ENCODE peak calls at places on chromosomes 5 and 9, in four cellular contexts. V, Y, F and D are unnamed samples.

GRCh38 chr5:103587185-103587748 is 24.7 kb upstream of the NUDT12 start:
- DNase-seq in V (peak), Y (no peak), F (no peak), D (no peak)

GRCh38 chr5:76604838-76605237 is 18.4 kb downstream of the F2RL2 start:
- DNase-seq in V (no peak), Y (no peak), F (no peak), D (no peak)

GRCh38 chr9:3337515-3337914 is 188.3 kb downstream of the RFX3 start:
- DNase-seq in V (peak), Y (peak), F (no peak), D (no peak)

GRCh38 chr9:95284667-95285066 is 32.8 kb downstream of the FANCC start:
- DNase-seq in V (no peak), Y (no peak), F (no peak), D (no peak)

GRCh38 chr5:176741566-176742211 is 68.7 kb upstream of the UNC5A start:
- DNase-seq in V (peak), Y (no peak), F (peak), D (no peak)

GRCh38 chr9:1910269-1910811 is 104.8 kb upstream of the SMARCA2 start:
- DNase-seq in V (no peak), Y (no peak), F (no peak), D (no peak)

GRCh38 chr9:115522928-115523327 is 405.0 kb upstream of the TNC start:
- DNase-seq in V (no peak), Y (no peak), F (no peak), D (no peak)

GRCh38 chr5:1420211-1421195 is 24.7 kb downstream of the SLC6A3 start:
- DNase-seq in V (no peak), Y (no peak), F (no peak), D (peak)

GRCh38 chr9:34580358-34580757 is 9.2 kb downstream of the CNTFR start:
- DNase-seq in V (no peak), Y (no peak), F (no peak), D (no peak)

GRCh38 chr5:31408814-31409213 is 123.1 kb downstream of the DROSHA start:
- DNase-seq in V (no peak), Y (peak), F (no peak), D (no peak)

GRCh38 chr9:97373311-97373710 is 38.6 kb upstream of the TDRD7 start:
- DNase-seq in V (no peak), Y (no peak), F (no peak), D (no peak)

GRCh38 chr5:13625616-13626198 is 318.8 kb downstream of the DNAH5 start:
- DNase-seq in V (no peak), Y (no peak), F (no peak), D (no peak)

GRCh38 chr5:140554454-140554853 is 2.8 kb downstream of the SRA1 start:
- DNase-seq in V (no peak), Y (no peak), F (no peak), D (no peak)

GRCh38 chr5:90000351-90000750 is 409.2 kb downstream of the CETN3 start:
- DNase-seq in V (no peak), Y (no peak), F (no peak), D (peak)

GRCh38 chr9:91273853-91274552 is 87.7 kb downstream of the AUH start:
- DNase-seq in V (no peak), Y (no peak), F (no peak), D (no peak)

GRCh38 chr9:122642226-122642625 is 15.2 kb downstream of the OR1B1 start:
- DNase-seq in V (no peak), Y (no peak), F (no peak), D (peak)

GRCh38 chr5:180339583-180340183 is 13.5 kb downstream of the GFPT2 start:
- DNase-seq in V (no peak), Y (no peak), F (no peak), D (no peak)

GRCh38 chr5:109076741-109077140 is 329.0 kb downstream of the FER start:
- DNase-seq in V (peak), Y (no peak), F (no peak), D (no peak)

GRCh38 chr5:146706321-146706972 is 172.1 kb downstream of the PPP2R2B start:
- DNase-seq in V (no peak), Y (no peak), F (peak), D (peak)

GRCh38 chr5:39151731-39152130 is 67.6 kb downstream of the FYB1 start:
- DNase-seq in V (no peak), Y (no peak), F (no peak), D (no peak)

GRCh38 chr9:82208741-82209450 is 220.3 kb downstream of the SPATA31D1 start:
- DNase-seq in V (no peak), Y (no peak), F (no peak), D (no peak)

GRCh38 chr9:121781701-121782464 is 130.4 kb downstream of the DAB2IP start:
- DNase-seq in V (no peak), Y (no peak), F (no peak), D (no peak)

GRCh38 chr5:38369692-38370091 is 111.3 kb downstream of the EGFLAM start:
- DNase-seq in V (no peak), Y (no peak), F (no peak), D (no peak)

GRCh38 chr5:101806410-101806809 is 489.7 kb downstream of the SLCO4C1 start:
- DNase-seq in V (no peak), Y (no peak), F (no peak), D (no peak)

GRCh38 chr5:133809801-133810200 is 158.6 kb downstream of the C5orf15 start:
- DNase-seq in V (no peak), Y (no peak), F (no peak), D (no peak)

GRCh38 chr9:123614503-123615258 is 258.7 kb downstream of the CRB2 start:
- DNase-seq in V (no peak), Y (no peak), F (peak), D (no peak)

GRCh38 chr5:65209341-65209740 is 272.4 kb downstream of the ADAMTS6 start:
- DNase-seq in V (no peak), Y (no peak), F (no peak), D (no peak)

GRCh38 chr5:65262590-65263189 is 219.0 kb downstream of the ADAMTS6 start:
- DNase-seq in V (no peak), Y (peak), F (no peak), D (no peak)

GRCh38 chr9:121645003-121645402 is 6.4 kb upstream of the DAB2IP start:
- DNase-seq in V (peak), Y (no peak), F (no peak), D (no peak)

GRCh38 chr5:41869150-41869738 is 981 bp downstream of the OXCT1 start:
- DNase-seq in V (peak), Y (peak), F (no peak), D (peak)
- TF ChIP-seq TEAD4 in V (no peak), Y (no peak), F (no peak), D (no peak)

GRCh38 chr9:109013678-109014145 is 413 bp upstream of the CTNNAL1 start:
- DNase-seq in V (no peak), Y (no peak), F (no peak), D (no peak)

GRCh38 chr9:109012876-109013677 is at the start of gene CTNNAL1:
- DNase-seq in V (peak), Y (peak), F (peak), D (peak)

GRCh38 chr9:109010676-109011655 is 2.3 kb downstream of the CTNNAL1 start:
- DNase-seq in V (no peak), Y (peak), F (no peak), D (no peak)

GRCh38 chr9:109014267-109015025 is 1.1 kb upstream of the CTNNAL1 start:
- DNase-seq in V (no peak), Y (peak), F (no peak), D (peak)

DNA sequence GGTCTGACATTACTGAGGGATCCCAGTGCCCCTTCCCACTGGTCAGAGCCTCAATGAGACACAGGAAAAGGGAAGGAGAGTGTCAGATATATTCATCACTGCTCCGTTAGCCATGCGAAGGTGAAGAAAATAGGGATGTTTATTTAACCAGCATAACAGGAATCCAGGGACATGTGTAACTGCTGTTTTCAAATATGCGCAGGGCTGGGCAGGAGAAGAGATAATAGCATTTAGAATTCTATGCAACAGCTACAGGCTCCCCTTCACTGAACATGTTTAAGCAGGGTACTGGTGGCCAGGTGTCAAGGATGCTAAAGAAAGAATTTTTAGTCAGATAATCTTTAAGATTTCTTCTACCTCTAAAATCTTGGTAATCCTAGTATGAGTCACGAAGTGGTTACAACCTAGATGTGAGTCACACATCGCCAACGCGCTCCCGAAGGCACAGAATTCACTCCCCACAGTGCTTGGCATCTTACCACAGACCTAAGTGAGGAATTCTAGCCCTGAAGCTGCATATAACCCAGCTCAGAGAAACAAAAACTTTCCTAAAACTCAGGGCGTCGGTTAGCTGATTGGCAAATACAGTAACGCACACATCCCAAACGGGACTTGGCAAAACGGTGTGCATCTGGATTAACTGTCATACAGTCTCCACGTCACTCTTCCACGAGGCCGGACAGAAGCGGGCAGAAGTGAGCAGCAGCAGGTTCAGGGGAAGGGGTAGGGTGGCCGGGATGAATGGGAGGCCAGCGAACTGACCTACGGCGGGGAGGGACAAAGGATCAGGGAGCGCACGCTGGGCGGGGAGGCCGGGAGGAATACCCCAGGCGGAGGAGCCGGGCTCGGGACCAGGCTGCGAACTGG is 1.1 kb downstream of the CTNNAL1 start:
- DNase-seq in V (peak), Y (peak), F (no peak), D (peak)
- TF ChIP-seq TEAD4 in V (peak), Y (peak), F (no peak), D (no peak)

DNA sequence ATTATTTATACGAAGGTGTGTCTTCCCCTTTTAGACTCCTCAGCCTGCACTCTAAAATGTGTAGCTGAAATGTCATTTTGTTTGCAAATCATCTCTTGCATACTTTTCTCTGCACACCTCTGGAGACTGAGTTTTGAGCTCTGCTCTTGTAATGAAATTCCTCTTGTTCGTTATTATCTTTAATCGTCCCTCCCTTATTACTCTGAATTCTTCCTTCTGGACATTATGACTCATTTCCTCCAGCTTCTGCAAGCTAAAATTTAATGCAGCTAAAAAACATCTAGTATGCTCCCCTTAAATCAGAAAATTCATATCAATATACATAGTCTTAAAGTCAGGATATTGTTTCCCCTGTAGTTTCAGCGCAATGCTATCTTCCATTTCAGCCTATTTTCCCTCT is 13.5 kb downstream of the ISL1 start:
- DNase-seq in V (no peak), Y (no peak), F (no peak), D (no peak)
- TF ChIP-seq TEAD4 in V (peak), Y (no peak), F (no peak), D (no peak)

GRCh38 chr9:93209097-93209496 is 25.2 kb downstream of the WNK2 start:
- DNase-seq in V (no peak), Y (no peak), F (no peak), D (no peak)

GRCh38 chr9:93207860-93208734 is 24.2 kb downstream of the WNK2 start:
- DNase-seq in V (no peak), Y (no peak), F (no peak), D (no peak)

GRCh38 chr9:93205896-93206575 is 22.1 kb downstream of the WNK2 start:
- DNase-seq in V (no peak), Y (no peak), F (no peak), D (no peak)

GRCh38 chr9:93206576-93207155 is 22.7 kb downstream of the WNK2 start:
- DNase-seq in V (no peak), Y (no peak), F (no peak), D (no peak)

DNA sequence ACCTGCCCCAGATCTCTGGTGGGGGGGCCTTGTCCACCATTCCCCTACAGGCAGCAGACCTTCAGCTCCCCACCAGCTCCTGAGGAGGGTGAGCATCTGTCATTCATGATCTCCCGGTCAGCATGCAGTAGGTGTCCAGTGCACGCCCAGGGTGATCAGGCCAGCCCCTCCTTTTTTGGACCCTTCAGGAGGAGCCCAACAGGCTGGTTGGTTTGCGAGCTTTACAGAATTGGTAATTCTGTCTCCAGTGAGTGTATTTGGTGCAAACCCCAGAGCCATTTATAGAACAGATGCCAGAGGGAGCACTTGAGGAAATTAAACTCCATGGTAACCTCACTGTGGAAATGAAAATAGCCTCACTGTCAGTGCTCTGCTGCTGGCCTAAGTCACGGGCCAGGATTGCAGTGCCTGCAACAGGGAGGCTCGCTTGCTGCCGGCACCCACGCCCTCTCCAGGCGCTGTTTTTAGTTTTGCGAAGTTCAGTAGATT is 23.4 kb downstream of the WNK2 start:
- DNase-seq in V (peak), Y (no peak), F (no peak), D (no peak)
- TF ChIP-seq TEAD4 in V (no peak), Y (no peak), F (no peak), D (no peak)

DNA sequence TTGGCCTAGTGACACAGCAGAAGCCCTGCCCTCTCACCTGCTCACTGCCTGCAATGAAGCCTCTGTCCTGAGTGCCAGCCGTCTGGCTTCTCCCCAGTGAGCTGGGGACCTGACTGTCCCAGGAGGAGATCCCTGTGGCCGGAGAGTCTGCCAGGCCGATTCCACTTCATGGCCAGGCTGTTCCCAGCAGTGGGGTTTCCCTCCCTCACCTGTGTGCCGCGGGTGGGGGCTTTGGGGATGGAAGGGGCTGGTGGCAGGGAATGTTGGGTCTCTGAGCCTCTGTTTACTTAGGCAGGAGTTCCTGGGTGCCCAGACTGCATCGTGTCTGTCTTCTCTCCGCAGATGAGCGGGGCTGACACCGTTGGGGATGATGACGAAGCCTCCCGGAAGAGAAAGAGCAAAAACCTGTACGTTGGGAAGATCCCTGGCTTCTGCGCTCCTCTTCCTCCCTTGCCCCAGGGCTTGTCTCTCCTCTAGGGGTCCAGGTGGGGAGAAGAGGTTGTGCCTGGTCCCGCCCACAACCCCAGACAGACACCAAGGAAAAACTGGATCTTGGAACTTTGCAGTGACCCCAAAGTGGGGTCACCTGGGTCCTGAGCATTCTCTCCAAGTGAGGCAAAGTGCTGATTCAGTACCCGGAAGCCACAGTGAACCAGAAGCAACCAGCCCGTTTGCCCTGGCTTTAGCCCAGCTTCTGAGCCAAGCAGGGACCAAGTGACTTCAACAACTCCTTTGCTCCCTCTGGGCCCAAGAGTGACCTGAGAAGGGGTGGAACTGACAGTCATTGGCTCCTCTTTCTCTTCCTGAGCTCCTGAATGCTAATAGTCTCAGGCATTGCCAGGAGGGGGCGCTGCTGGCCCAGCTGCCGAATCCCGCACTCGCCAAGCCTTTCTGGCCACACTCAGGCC is 127.7 kb downstream of the RGS3 start:
- DNase-seq in V (peak), Y (peak), F (peak), D (peak)
- TF ChIP-seq TEAD4 in V (no peak), Y (no peak), F (peak), D (no peak)

DNA sequence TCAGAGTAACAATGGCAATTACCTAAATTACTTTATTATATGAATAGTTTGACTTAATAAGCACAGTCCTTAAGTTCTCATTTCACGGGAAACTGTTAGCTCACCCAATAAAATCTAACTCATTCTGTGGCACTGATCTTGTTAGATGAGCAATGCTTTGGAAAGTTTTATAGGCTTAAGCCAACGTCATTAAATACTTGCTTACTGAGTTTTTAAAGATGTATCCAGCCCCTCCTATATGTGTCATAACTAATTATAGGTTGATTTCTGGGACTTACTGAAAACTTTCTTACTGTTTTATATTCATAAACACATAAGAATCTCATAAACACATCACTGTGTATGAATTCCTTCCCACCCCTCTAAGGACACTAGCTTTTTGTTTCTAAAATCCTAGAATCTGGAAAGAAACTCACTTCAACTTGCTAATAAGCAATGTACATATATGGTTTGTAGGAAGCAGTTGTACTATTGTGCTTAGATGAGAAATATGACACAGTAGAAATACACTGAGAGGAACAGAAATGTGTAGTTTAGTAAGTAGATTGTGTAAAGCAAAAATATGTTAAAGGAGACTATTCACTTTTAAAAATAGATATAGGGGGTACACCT is 14.1 kb upstream of the MARCOL start:
- DNase-seq in V (no peak), Y (no peak), F (no peak), D (no peak)
- TF ChIP-seq TEAD4 in V (no peak), Y (no peak), F (no peak), D (no peak)

GRCh38 chr9:135568026-135568425 is 6.5 kb downstream of the PAEP start:
- DNase-seq in V (no peak), Y (no peak), F (no peak), D (no peak)

GRCh38 chr9:135565141-135565628 is 3.6 kb downstream of the PAEP start:
- DNase-seq in V (no peak), Y (peak), F (no peak), D (no peak)

GRCh38 chr9:135566552-135566951 is 5.0 kb downstream of the PAEP start:
- DNase-seq in V (no peak), Y (no peak), F (no peak), D (no peak)

GRCh38 chr9:135565636-135566035 is 4.1 kb downstream of the PAEP start:
- DNase-seq in V (no peak), Y (no peak), F (no peak), D (no peak)

GRCh38 chr9:135567311-135567710 is 5.8 kb downstream of the PAEP start:
- DNase-seq in V (no peak), Y (no peak), F (no peak), D (peak)
- TF ChIP-seq TEAD4 in V (no peak), Y (no peak), F (no peak), D (no peak)

DNA sequence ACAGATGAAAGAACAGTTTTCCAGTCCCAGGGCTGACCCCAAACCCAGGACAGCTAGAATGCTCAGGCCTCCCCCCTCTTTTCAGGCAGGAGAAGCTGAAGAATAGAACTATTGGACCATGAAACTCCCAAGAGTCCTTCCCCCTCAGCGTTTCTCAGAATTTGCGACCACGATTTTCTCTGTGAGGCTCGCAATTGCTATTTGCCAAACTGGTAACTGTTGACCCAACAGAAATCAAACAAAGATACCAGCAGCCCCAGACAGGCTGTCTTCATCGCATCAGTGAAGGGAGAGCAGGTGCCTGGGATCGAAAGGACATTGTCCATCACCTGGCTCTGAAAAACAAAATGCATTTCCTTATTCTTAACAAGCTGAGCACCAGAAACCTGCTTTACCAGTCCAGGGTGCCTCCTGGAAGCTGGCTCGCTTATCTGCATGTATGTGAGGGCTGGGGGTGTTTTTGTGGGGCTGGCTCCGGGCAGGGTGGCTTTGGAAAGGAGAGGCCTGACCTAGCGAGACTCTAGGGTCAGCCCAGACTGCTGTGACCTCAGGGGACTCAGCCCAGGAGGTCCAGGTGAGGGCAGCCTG is 24.6 kb downstream of the WWC1 start:
- DNase-seq in V (no peak), Y (no peak), F (no peak), D (no peak)
- TF ChIP-seq TEAD4 in V (no peak), Y (no peak), F (no peak), D (no peak)